ENCODE peak calls at places on chromosomes 2 and 18, in ten cellular contexts. J, W, Y, K, C, I, D, Z, B and G are unnamed samples.

GRCh38 chr2:224408676-224409075 is 6.8 kb upstream of the FAM124B start:
- DNase-seq in K (no peak), J (no peak), B (no peak), W (no peak), D (no peak), C (no peak), Y (no peak), I (no peak), Z (no peak), G (no peak)

GRCh38 chr2:97660775-97661417 is 2.9 kb downstream of the ACTR1B start:
- DNase-seq in C (no peak), Z (no peak), W (no peak), I (no peak), B (no peak), D (peak), Y (no peak), K (no peak), J (no peak), G (no peak)

GRCh38 chr18:6170604-6171003 is 244.1 kb downstream of the L3MBTL4 start:
- DNase-seq in D (no peak), C (no peak), W (no peak), B (no peak), I (no peak), K (no peak), J (no peak), Y (no peak), Z (no peak), G (no peak)

GRCh38 chr2:105487142-105488069 is 88.6 kb upstream of the FHL2 start:
- DNase-seq in Z (no peak), J (no peak), Y (no peak), I (no peak), K (no peak), D (no peak), C (peak), W (no peak), B (no peak), G (no peak)

GRCh38 chr2:147100406-147101035 is 744.3 kb upstream of the ACVR2A start:
- DNase-seq in J (no peak), W (no peak), Z (no peak), K (no peak), C (no peak), Y (no peak), B (no peak), D (no peak), I (no peak), G (no peak)

GRCh38 chr2:127216105-127216504 is 4.0 kb downstream of the CYP27C1 start:
- DNase-seq in B (no peak), W (no peak), C (no peak), Y (no peak), I (no peak), D (no peak), J (no peak), K (no peak), Z (no peak), G (no peak)

GRCh38 chr18:41576643-41577042 is 378.4 kb upstream of the PIK3C3 start:
- DNase-seq in J (no peak), W (no peak), Z (no peak), C (no peak), Y (no peak), I (no peak), K (no peak), B (no peak), D (no peak), G (no peak)

GRCh38 chr2:241265506-241265905 is 50.0 kb downstream of the HDLBP start:
- DNase-seq in I (no peak), K (no peak), D (no peak), Y (no peak), C (no peak), B (no peak), W (no peak), Z (no peak), J (no peak), G (peak)

GRCh38 chr2:173282795-173283545 is 71.7 kb upstream of the CDCA7 start:
- DNase-seq in K (no peak), I (no peak), J (no peak), W (no peak), C (no peak), Y (no peak), Z (no peak), B (no peak), D (no peak), G (no peak)

GRCh38 chr2:219968685-219969345 is 341.4 kb downstream of the SLC4A3 start:
- DNase-seq in Y (no peak), K (no peak), J (no peak), D (no peak), I (peak), B (no peak), C (no peak), Z (no peak), W (no peak), G (no peak)

GRCh38 chr2:111116843-111117665 is 3.7 kb upstream of the BCL2L11 start:
- DNase-seq in K (peak), D (peak), B (peak), I (peak), Y (peak), W (peak), C (peak), Z (peak), J (peak), G (peak)

GRCh38 chr2:118089015-118089800 is 937 bp downstream of the INSIG2 start:
- DNase-seq in Z (peak), J (peak), B (no peak), I (no peak), D (peak), C (no peak), K (peak), W (peak), Y (peak), G (no peak)

GRCh38 chr2:160970052-160970846 is 190.0 kb upstream of the TANK start:
- DNase-seq in B (no peak), K (peak), Z (no peak), D (peak), I (peak), Y (peak), J (no peak), W (peak), C (peak), G (no peak)

GRCh38 chr18:62018761-62019041 is 125.9 kb upstream of the RNF152 start:
- DNase-seq in K (no peak), Y (no peak), W (no peak), I (no peak), B (no peak), J (no peak), C (peak), Z (no peak), D (no peak), G (no peak)

GRCh38 chr2:109209941-109210340 is 80.9 kb downstream of the SH3RF3 start:
- DNase-seq in Y (no peak), I (no peak), W (no peak), K (no peak), B (no peak), Z (no peak), D (no peak), J (no peak), C (no peak), G (no peak)

DNA sequence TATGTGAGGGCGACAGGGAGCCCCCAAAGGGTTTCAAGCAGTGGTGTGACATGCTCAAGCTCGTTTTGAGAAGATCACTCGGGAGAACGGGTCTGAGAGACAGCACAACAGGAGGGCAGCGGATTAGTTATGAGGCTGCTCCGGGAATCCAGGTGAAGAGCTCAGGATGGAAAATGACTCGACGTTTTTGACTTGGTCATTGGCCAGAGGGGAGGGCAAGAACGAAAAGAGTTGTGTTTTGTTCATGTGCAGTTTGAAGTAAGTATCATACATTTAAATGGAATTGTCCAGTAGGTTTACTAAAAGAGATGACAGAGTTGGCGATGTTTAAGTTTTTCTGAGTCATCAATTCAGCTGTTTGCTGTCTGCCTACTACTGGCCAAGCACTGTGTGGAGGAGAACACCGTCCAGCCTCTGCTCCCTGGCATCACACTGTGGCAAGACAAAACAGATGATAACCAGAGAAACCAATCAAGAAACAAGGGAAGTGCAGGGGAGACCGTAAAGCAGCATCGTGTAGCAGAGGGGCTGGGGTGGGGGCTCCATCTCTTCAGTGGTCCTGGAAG is 25.3 kb upstream of the ANXA4 start:
- DNase-seq in J (no peak), Z (no peak), B (no peak), D (no peak), Y (no peak), I (no peak), W (no peak), K (no peak), C (no peak), G (no peak)
- TF ChIP-seq CTCF in J (no peak), Z (no peak), B (no peak), D (no peak), Y (no peak), I (no peak), W (no peak), K (no peak), C (no peak), G (no peak)

DNA sequence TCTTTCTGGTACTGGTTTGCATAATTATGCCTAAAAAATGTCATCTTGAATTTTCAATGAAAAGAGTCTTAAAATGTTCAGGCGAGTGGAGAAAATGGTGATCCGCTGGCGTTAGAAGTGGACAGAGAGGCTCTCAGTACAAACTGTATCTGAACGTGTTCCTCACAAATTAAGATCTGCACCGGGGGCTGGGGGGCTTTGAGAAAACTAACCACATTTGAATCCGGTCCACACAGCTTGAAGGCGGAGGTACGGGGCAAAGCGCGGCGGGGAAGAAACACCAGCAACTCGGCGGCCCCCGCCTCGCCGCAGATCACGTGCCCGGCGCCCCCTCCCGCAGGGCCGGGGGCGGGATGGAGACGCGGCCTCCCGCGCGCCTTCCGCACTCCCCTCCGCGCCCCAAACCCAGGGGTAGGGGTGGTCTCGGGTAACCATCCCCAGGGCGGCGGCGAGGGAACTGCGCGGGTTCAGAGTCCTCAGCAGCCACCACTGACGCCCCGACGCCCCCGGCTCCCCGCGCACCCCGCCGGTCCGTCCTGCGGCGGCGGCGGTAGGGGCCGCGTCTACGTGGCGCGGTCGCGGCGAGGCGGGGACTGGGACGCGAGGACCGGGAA is 531 bp downstream of the LPIN2 start:
- DNase-seq in W (peak), C (peak), Y (peak), D (peak), Z (peak), K (peak), B (peak), J (peak), I (no peak), G (peak)
- TF ChIP-seq POLR2A in W (no peak), C (no peak), Y (peak), D (no peak), Z (no peak), K (no peak), B (no peak), J (no peak), I (no peak), G (no peak)

DNA sequence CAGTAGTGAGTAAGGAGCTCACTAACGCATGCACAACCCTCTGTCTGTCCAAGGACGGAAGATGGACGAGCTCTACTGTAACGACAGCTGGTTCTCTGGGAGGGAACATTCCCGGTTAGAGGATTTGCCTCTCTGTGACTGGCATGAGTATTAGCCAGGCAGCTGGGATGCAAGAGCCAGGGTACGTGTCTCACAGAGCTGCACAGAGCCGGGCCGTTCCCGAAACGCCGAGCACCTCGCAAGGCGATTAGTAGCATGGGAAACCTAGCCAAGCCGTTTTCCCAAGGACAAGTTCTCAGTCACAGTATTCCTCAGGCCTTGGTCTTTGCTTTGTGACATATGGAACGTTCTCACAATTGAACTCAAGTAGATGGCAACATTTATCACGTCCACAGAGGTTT is 94.7 kb downstream of the MTCL1 start:
- DNase-seq in B (peak), C (no peak), I (no peak), Y (no peak), D (no peak), J (no peak), Z (no peak), W (no peak), K (peak), G (no peak)
- H3K4me3 ChIP-seq in B (peak), C (no peak), I (peak), Y (no peak), D (no peak), J (no peak), Z (no peak), W (no peak), K (no peak), G (no peak)

GRCh38 chr2:218896501-218897393 is 16.1 kb downstream of the WNT10A start:
- DNase-seq in Z (peak), D (peak), K (no peak), Y (peak), W (no peak), J (no peak), B (no peak), C (no peak), I (no peak), G (peak)
- TF ChIP-seq CTCF in Z (no peak), D (no peak), K (no peak), Y (no peak), W (no peak), J (no peak), B (no peak), C (no peak), I (no peak), G (no peak)